ENCODE peak calls at places on chromosomes 13 and 19, in six cellular contexts. Z is OCI-LY7, T is left lung, Q is Peyer's patch, B is tibial artery, E is H1. A is an unnamed sample.

GRCh38 chr13:102856603-102857002 is 10.8 kb downstream of the ERCC5 start:
- DNase-seq in Z (no peak), T (no peak), Q (no peak), B (no peak), E (no peak), A (no peak)

GRCh38 chr13:109790071-109790470 is 3.7 kb upstream of the IRS2 start:
- DNase-seq in Z (no peak), T (no peak), Q (no peak), B (no peak), E (no peak), A (no peak)

GRCh38 chr19:2477732-2478191 is 1.8 kb downstream of the GADD45B start:
- DNase-seq in Z (peak; percentile 69), T (no peak), Q (peak; percentile 51), B (peak; percentile 77), E (no peak), A (no peak)

GRCh38 chr13:92806215-92806614 is 420.4 kb upstream of the GPC6 start:
- DNase-seq in Z (peak; percentile 0), T (no peak), Q (no peak), B (no peak), E (no peak), A (no peak)

GRCh38 chr13:26377038-26377437 is 123.1 kb downstream of the CDK8 start:
- DNase-seq in Z (peak; percentile 18), T (no peak), Q (no peak), B (no peak), E (peak; percentile 7), A (peak; percentile 60)

GRCh38 chr13:93151277-93151676 is 75.3 kb upstream of the GPC6 start:
- DNase-seq in Z (no peak), T (no peak), Q (no peak), B (no peak), E (no peak), A (no peak)

GRCh38 chr19:9865732-9866627 is 30.9 kb downstream of the PIN1 start:
- DNase-seq in Z (peak; percentile 37), T (no peak), Q (peak; percentile 46), B (no peak), E (no peak), A (no peak)

GRCh38 chr19:15112385-15112784 is 5.2 kb downstream of the SYDE1 start:
- DNase-seq in Z (peak; percentile 13), T (no peak), Q (no peak), B (no peak), E (no peak), A (no peak)

GRCh38 chr19:15108145-15108844 is 1.1 kb downstream of the SYDE1 start:
- DNase-seq in Z (no peak), T (no peak), Q (no peak), B (no peak), E (no peak), A (no peak)

GRCh38 chr19:1055028-1055425 is 11.9 kb upstream of the ARHGAP45 start:
- DNase-seq in Z (no peak), T (peak; percentile 61), Q (no peak), B (no peak), E (no peak), A (no peak)

GRCh38 chr19:5593963-5594255 is 26.2 kb upstream of the TINCR start:
- DNase-seq in Z (no peak), T (no peak), Q (no peak), B (no peak), E (no peak), A (no peak)

GRCh38 chr19:43784251-43784980 is 3.6 kb upstream of the KCNN4 start:
- DNase-seq in Z (peak; percentile 89), T (peak; percentile 89), Q (peak; percentile 61), B (peak; percentile 70), E (no peak), A (no peak)

GRCh38 chr13:109938255-109938936 is 152.0 kb upstream of the IRS2 start:
- DNase-seq in Z (no peak), T (no peak), Q (no peak), B (no peak), E (no peak), A (no peak)

GRCh38 chr19:10421240-10421948 is 1.1 kb downstream of the PDE4A start:
- DNase-seq in Z (peak; percentile 63), T (no peak), Q (no peak), B (no peak), E (no peak), A (no peak)

GRCh38 chr13:65653548-65654078 is 1576.5 kb downstream of the PCDH9 start:
- DNase-seq in Z (no peak), T (no peak), Q (no peak), B (no peak), E (no peak), A (peak; percentile 75)

GRCh38 chr19:3046621-3047306 is 15.5 kb downstream of the TLE5 start:
- DNase-seq in Z (no peak), T (no peak), Q (no peak), B (no peak), E (no peak), A (peak; percentile 82)

GRCh38 chr13:106522898-106523525 is 12.4 kb downstream of the EFNB2 start:
- DNase-seq in Z (no peak), T (no peak), Q (no peak), B (no peak), E (no peak), A (no peak)

GRCh38 chr13:44393391-44393790 is 19.8 kb downstream of the SERP2 start:
- DNase-seq in Z (no peak), T (no peak), Q (no peak), B (peak; percentile 55), E (no peak), A (no peak)

GRCh38 chr19:52541608-52542007 is 14.1 kb downstream of the ZNF808 start:
- DNase-seq in Z (no peak), T (no peak), Q (no peak), B (no peak), E (no peak), A (no peak)

GRCh38 chr19:56639217-56639616 is 3.7 kb upstream of the SMIM17 start:
- DNase-seq in Z (peak; percentile 28), T (no peak), Q (no peak), B (no peak), E (no peak), A (no peak)

GRCh38 chr19:46180701-46181385 is 32.8 kb downstream of the IGFL2 start:
- DNase-seq in Z (no peak), T (no peak), Q (no peak), B (peak; percentile 27), E (no peak), A (no peak)

GRCh38 chr19:39304701-39305571 is 8.7 kb downstream of the IFNL1 start:
- DNase-seq in Z (no peak), T (no peak), Q (no peak), B (peak; percentile 39), E (no peak), A (no peak)

GRCh38 chr13:30153871-30154426 is 153.4 kb downstream of the KATNAL1 start:
- DNase-seq in Z (no peak), T (no peak), Q (no peak), B (no peak), E (no peak), A (no peak)

GRCh38 chr13:30464496-30465351 is 1.0 kb downstream of the HMGB1 start:
- DNase-seq in Z (peak; percentile 74), T (peak; percentile 91), Q (peak; percentile 63), B (peak; percentile 84), E (no peak), A (peak; percentile 86)

GRCh38 chr13:49185264-49185663 is 34.9 kb upstream of the MLNR start:
- DNase-seq in Z (no peak), T (no peak), Q (no peak), B (no peak), E (no peak), A (no peak)

GRCh38 chr13:97883356-97883755 is 70.1 kb upstream of the IPO5 start:
- DNase-seq in Z (no peak), T (no peak), Q (no peak), B (no peak), E (no peak), A (no peak)

GRCh38 chr13:101181076-101181685 is 235.1 kb downstream of the NALCN start:
- DNase-seq in Z (no peak), T (no peak), Q (no peak), B (no peak), E (no peak), A (no peak)

GRCh38 chr13:101178394-101178793 is 237.9 kb downstream of the NALCN start:
- DNase-seq in Z (no peak), T (no peak), Q (no peak), B (no peak), E (no peak), A (no peak)

GRCh38 chr13:101179021-101179420 is 237.3 kb downstream of the NALCN start:
- DNase-seq in Z (no peak), T (no peak), Q (no peak), B (no peak), E (no peak), A (no peak)
- TF ChIP-seq CTCF in Z (no peak), T (no peak), Q (no peak), B (no peak), E (no peak), A (no peak)

GRCh38 chr19:37172368-37173366 is at the start of gene ZNF585A:
- DNase-seq in Z (peak; percentile 97), T (peak; percentile 92), Q (peak; percentile 90), B (peak; percentile 95), E (peak; percentile 92), A (peak; percentile 84)
- TF ChIP-seq CTCF in Z (peak; percentile 22), T (no peak), Q (peak; percentile 14), B (no peak), E (no peak), A (no peak)

DNA sequence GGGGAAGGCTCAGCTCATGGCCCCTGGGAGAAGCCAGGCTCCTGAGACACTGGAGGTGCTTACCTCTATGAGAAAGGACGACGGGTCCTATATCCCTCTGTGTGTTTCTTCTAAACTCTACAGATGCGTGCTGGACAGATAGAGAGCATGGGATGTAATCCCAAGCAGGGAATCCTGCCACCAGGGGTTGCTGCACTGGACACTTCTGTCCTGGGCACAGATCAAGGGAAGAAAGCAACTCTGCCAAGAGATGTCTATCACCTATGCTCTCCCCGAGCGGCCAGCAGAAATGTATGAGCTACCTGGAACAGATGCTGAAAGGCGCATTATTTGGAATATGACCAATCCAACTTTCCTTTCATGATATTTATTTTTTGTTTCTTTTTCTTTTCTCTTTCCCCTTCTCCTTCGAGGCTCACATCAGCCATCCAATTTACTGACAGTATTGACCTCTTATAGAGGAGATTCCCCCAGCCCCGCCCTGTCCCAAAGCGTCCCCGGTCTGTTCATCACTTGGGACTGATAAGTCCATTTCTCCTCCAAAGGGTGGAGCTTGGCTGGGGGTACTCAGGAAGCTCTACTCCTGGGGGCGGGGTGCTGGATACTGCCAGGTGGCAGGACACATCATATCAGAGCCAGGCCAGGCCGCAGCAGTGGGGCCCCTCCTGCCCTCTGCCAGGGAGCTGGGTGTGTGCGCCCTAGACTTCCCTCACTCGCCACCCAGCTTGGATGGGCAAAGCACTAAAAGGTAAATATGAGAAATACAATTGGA is 34.2 kb downstream of the TSHZ3 start:
- DNase-seq in Z (no peak), T (peak; percentile 72), Q (no peak), B (no peak), E (no peak), A (no peak)
- TF ChIP-seq CTCF in Z (no peak), T (no peak), Q (no peak), B (no peak), E (no peak), A (peak; percentile 21)

DNA sequence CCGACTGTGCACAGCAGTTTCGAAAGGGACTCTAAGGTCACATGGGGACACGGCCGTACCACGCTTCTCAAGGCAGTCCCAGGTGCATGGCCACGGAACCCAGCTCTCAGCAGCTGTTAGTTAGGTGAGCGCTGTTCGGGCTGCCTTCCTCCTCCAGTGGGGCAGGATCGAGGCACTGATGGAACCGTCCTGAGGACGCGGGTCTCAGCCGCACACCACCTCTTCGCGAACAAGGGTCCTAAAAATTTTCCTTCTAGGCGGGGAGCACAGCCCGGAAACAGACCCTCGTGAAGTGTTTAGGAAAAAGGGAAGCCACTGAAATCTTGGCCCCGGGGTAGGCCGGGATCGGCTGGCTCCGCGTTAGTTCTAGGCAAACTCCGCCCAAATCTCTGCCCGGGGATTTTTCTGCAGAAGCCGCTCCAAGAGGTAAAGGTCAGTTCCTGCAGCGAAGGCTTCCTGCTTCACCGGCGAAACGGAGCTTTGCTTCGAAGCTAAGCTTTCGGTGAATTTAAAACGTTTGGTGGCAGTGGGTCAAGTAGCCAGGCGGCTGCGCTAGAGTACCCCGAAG is 752 bp downstream of the GJB2 start:
- DNase-seq in Z (no peak), T (peak; percentile 60), Q (no peak), B (no peak), E (no peak), A (no peak)
- TF ChIP-seq CTCF in Z (no peak), T (no peak), Q (no peak), B (no peak), E (no peak), A (no peak)

A was measured in glutamatergic neuron.